ENCODE peak calls at places on chromosomes 16 and 17, in seven cellular contexts. A is IMR-90, O is H9, M is BE2C, L is suprapubic skin, T is right lobe of liver, I is endodermal cell. H is an unnamed sample.

GRCh38 chr17:51189628-51190027 is 23.4 kb downstream of the NME2 start:
- DNase-seq in A (peak), O (no peak), M (no peak), L (no peak), T (no peak), I (no peak), H (no peak)

GRCh38 chr16:11914759-11915643 is 755 bp downstream of the GSPT1 start:
- DNase-seq in A (peak), O (no peak), M (peak), L (no peak), T (peak), I (peak), H (no peak)

GRCh38 chr17:64975318-64976087 is 56.2 kb upstream of the LRRC37A3 start:
- DNase-seq in A (peak), O (peak), M (peak), L (peak), T (peak), I (peak), H (peak)

GRCh38 chr16:719815-720506 is 985 bp upstream of the ANTKMT start:
- DNase-seq in A (no peak), O (no peak), M (peak), L (no peak), T (no peak), I (peak), H (no peak)

GRCh38 chr17:61479493-61480413 is 27.5 kb downstream of the TBX4 start:
- DNase-seq in A (no peak), O (peak), M (no peak), L (no peak), T (no peak), I (peak), H (no peak)

GRCh38 chr17:2192367-2193028 is 111.1 kb downstream of the SMG6 start:
- DNase-seq in A (peak), O (no peak), M (peak), L (no peak), T (no peak), I (no peak), H (peak)

GRCh38 chr16:2846511-2847310 is 11.3 kb downstream of the PRSS22 start:
- DNase-seq in A (peak), O (no peak), M (no peak), L (no peak), T (no peak), I (peak), H (no peak)

GRCh38 chr17:47203984-47204721 is 5.0 kb upstream of the MYL4 start:
- DNase-seq in A (peak), O (no peak), M (no peak), L (no peak), T (no peak), I (no peak), H (no peak)

GRCh38 chr16:21336231-21336630 is 58.1 kb upstream of the CRYM start:
- DNase-seq in A (peak), O (no peak), M (no peak), L (no peak), T (no peak), I (no peak), H (no peak)

GRCh38 chr17:60887607-60888028 is 210.0 kb downstream of the BCAS3 start:
- DNase-seq in A (no peak), O (no peak), M (no peak), L (no peak), T (no peak), I (no peak), H (no peak)

GRCh38 chr17:35896011-35896587 is 15.9 kb upstream of the CCL5 start:
- DNase-seq in A (no peak), O (no peak), M (no peak), L (no peak), T (no peak), I (no peak), H (no peak)

GRCh38 chr17:57614742-57615141 is 130.4 kb downstream of the CCDC182 start:
- DNase-seq in A (no peak), O (no peak), M (no peak), L (no peak), T (no peak), I (no peak), H (no peak)

GRCh38 chr16:9050102-9050830 is 41.2 kb upstream of the HAPSTR1 start:
- DNase-seq in A (peak), O (peak), M (peak), L (no peak), T (no peak), I (peak), H (no peak)

GRCh38 chr17:22278302-22279275 is 586.3 kb downstream of the KCNJ18 start:
- DNase-seq in A (no peak), O (peak), M (no peak), L (no peak), T (peak), I (no peak), H (no peak)

GRCh38 chr16:5006348-5007193 is 27.2 kb downstream of the NAGPA start:
- DNase-seq in A (no peak), O (no peak), M (no peak), L (no peak), T (no peak), I (no peak), H (no peak)

GRCh38 chr17:75587718-75588545 is at the start of gene MYO15B:
- DNase-seq in A (no peak), O (peak), M (no peak), L (peak), T (peak), I (peak), H (no peak)
- TF ChIP-seq CTCF in A (no peak), O (peak), M (no peak), L (no peak), T (peak), I (peak), H (peak)

DNA sequence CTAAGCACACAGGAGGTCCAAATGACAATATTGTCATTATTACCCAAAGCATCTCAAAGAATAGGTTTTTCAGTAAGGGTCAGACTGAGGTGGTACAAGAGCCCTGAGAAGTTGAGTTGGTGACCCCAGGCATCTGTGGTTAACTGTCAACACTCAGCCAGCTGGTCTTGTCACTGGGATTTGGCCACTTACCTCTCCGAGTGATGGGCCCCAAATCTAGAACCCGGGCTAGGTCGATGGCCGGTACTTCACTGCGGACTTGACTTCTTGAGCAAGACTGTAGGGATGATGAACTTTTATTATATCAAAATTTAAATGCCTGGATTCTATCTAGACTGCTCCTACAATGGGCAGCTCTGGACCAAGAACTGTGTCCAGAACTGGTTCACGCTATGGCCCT is 11.5 kb downstream of the GP2 start:
- DNase-seq in A (no peak), O (no peak), M (no peak), L (no peak), T (no peak), I (no peak), H (no peak)
- TF ChIP-seq CTCF in A (no peak), O (no peak), M (no peak), L (no peak), T (no peak), I (no peak), H (no peak)

DNA sequence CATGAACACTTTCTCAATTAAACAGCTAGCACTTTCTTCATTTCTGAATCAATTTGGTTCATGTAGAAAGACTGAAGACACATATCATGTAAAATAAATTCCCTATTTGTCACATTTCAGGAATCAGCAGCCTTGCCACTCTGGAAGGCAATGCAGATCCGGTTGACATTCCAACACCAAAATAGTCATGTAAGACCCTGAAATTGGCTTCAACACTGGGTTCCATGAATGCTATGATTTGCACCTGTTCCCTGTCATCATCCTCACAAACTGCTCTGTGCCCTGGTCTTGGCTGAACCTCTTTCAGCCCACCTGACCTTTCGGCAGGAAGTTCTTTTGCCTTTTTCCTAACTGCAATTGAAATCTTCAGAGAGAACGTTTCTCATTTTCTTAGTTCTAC is 156.9 kb downstream of the CDH8 start:
- DNase-seq in A (no peak), O (no peak), M (no peak), L (no peak), T (no peak), I (no peak), H (no peak)
- TF ChIP-seq CTCF in A (no peak), O (no peak), M (no peak), L (no peak), T (no peak), I (no peak), H (no peak)

GRCh38 chr17:8256291-8256690 is 7.2 kb downstream of the PFAS start:
- DNase-seq in A (no peak), O (no peak), M (no peak), L (no peak), T (no peak), I (no peak), H (no peak)

GRCh38 chr17:8256691-8257090 is 7.6 kb downstream of the PFAS start:
- DNase-seq in A (no peak), O (no peak), M (no peak), L (no peak), T (no peak), I (no peak), H (no peak)

GRCh38 chr17:8255499-8255898 is 6.4 kb downstream of the PFAS start:
- DNase-seq in A (no peak), O (no peak), M (no peak), L (no peak), T (no peak), I (peak), H (no peak)

GRCh38 chr17:8254881-8255280 is 5.8 kb downstream of the PFAS start:
- DNase-seq in A (no peak), O (no peak), M (no peak), L (no peak), T (no peak), I (no peak), H (no peak)

GRCh38 chr17:8253801-8254200 is 4.7 kb downstream of the PFAS start:
- DNase-seq in A (no peak), O (no peak), M (peak), L (no peak), T (peak), I (peak), H (no peak)
- TF ChIP-seq CTCF in A (peak), O (peak), M (peak), L (no peak), T (no peak), I (peak), H (peak)

GRCh38 chr17:75812096-75813001 is 27.7 kb downstream of the UNK start:
- DNase-seq in A (peak), O (peak), M (no peak), L (peak), T (peak), I (peak), H (no peak)
- TF ChIP-seq CTCF in A (no peak), O (no peak), M (no peak), L (no peak), T (no peak), I (no peak), H (no peak)

H was measured in AG09319.